ENCODE peak calls at places on chromosomes 12 and 14, in seven cellular contexts. V is fibroblast of the aortic adventitia, B is AG04449, X is psoas muscle, F is lower leg skin, K is cardiac fibroblast, Q is brain microvascular endothelial cell. N is an unnamed sample.
A peak's percentile ranks its signal among the peaks of the same experiment; 100 is the strongest.

GRCh38 chr14:53496668-53497067 is 343.5 kb upstream of the DDHD1 start:
- DNase-seq in V (no peak), B (no peak), X (no peak), F (no peak), K (no peak), Q (no peak), N (no peak)

GRCh38 chr12:115261691-115262398 is 577.9 kb upstream of the TBX3 start:
- DNase-seq in V (peak; percentile 21), B (no peak), X (no peak), F (no peak), K (peak; percentile 13), Q (no peak), N (peak; percentile 58)

GRCh38 chr12:130041983-130042812 is 120.1 kb upstream of the FZD10 start:
- DNase-seq in V (no peak), B (no peak), X (peak; percentile 68), F (peak; percentile 89), K (no peak), Q (peak; percentile 2), N (no peak)

GRCh38 chr12:71164877-71165197 is 7.0 kb upstream of the TSPAN8 start:
- DNase-seq in V (no peak), B (no peak), X (no peak), F (no peak), K (no peak), Q (no peak), N (no peak)

GRCh38 chr12:69932154-69932553 is 107.1 kb downstream of the MYRFL start:
- DNase-seq in V (no peak), B (no peak), X (no peak), F (no peak), K (no peak), Q (no peak), N (no peak)

GRCh38 chr12:94718114-94718513 is 67.8 kb upstream of the TMCC3 start:
- DNase-seq in V (no peak), B (no peak), X (no peak), F (no peak), K (no peak), Q (no peak), N (peak; percentile 12)

GRCh38 chr12:131388164-131388795 is 322.6 kb upstream of the SFSWAP start:
- DNase-seq in V (no peak), B (no peak), X (no peak), F (no peak), K (no peak), Q (no peak), N (no peak)

GRCh38 chr14:23939607-23940326 is 13.8 kb upstream of the DHRS4 start:
- DNase-seq in V (no peak), B (no peak), X (no peak), F (no peak), K (no peak), Q (no peak), N (no peak)

GRCh38 chr14:92624764-92625163 is 111.2 kb downstream of the RIN3 start:
- DNase-seq in V (no peak), B (no peak), X (no peak), F (no peak), K (no peak), Q (peak; percentile 52), N (peak; percentile 15)

GRCh38 chr12:1630081-1630826 is 1.2 kb downstream of the WNT5B start:
- DNase-seq in V (no peak), B (no peak), X (peak; percentile 68), F (peak; percentile 89), K (peak; percentile 40), Q (no peak), N (peak; percentile 71)

GRCh38 chr12:105382771-105383632 is 52.5 kb downstream of the C12orf75 start:
- DNase-seq in V (peak; percentile 91), B (peak; percentile 21), X (no peak), F (no peak), K (peak; percentile 82), Q (peak; percentile 63), N (peak; percentile 91)

GRCh38 chr12:57169046-57169795 is 21.8 kb upstream of the LRP1-AS start:
- DNase-seq in V (no peak), B (no peak), X (no peak), F (no peak), K (no peak), Q (no peak), N (no peak)

GRCh38 chr14:104357689-104358527 is 219.5 kb downstream of the KIF26A start:
- DNase-seq in V (no peak), B (no peak), X (peak; percentile 40), F (peak; percentile 65), K (no peak), Q (no peak), N (no peak)

GRCh38 chr12:118109088-118109487 is 5.3 kb upstream of the VSIG10 start:
- DNase-seq in V (no peak), B (no peak), X (no peak), F (no peak), K (no peak), Q (no peak), N (peak; percentile 7)

GRCh38 chr12:104805186-104805585 is 152.9 kb downstream of the SLC41A2 start:
- DNase-seq in V (peak; percentile 69), B (peak; percentile 29), X (no peak), F (no peak), K (peak; percentile 42), Q (peak; percentile 81), N (peak; percentile 33)

GRCh38 chr12:104704224-104704623 is 247.5 kb downstream of the CHST11 start:
- DNase-seq in V (no peak), B (no peak), X (no peak), F (no peak), K (no peak), Q (no peak), N (no peak)

GRCh38 chr14:103126873-103127304 is 3.6 kb downstream of the TNFAIP2 start:
- DNase-seq in V (no peak), B (no peak), X (peak; percentile 85), F (no peak), K (peak; percentile 27), Q (no peak), N (peak; percentile 42)
- TF ChIP-seq CTCF in V (no peak), B (no peak), X (peak; percentile 40), F (no peak), K (no peak), Q (no peak), N (no peak)

DNA sequence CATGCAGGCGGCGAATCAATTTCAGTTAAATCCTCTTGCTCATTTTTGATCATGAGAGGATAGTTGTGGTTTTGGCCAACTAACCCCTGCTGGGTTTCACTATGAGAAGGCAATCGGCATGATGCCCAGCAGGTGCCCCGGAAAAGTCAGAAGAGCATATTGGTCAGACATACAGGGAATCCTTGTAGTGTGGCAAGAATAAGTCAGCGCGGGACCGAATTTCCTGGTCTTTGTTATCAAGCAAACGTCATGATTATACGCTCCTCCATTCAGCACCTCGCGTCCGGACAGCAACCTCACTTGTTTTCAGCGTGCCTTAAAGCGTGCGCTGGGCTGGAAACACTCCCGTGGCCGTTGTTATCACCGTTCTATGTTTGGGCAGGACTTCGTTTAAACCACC is 1.8 kb downstream of the TBC1D30 start:
- DNase-seq in V (peak; percentile 53), B (no peak), X (peak; percentile 53), F (no peak), K (peak; percentile 47), Q (peak; percentile 54), N (peak; percentile 74)
- H3K4me3 ChIP-seq in V (no peak overlapping the region), B (no peak overlapping the region), X (no peak overlapping the region), F (no peak overlapping the region), K (no peak overlapping the region), Q (no peak overlapping the region), N (no peak overlapping the region)

GRCh38 chr12:19575307-19576243 is 136.3 kb downstream of the AEBP2 start:
- DNase-seq in V (peak; percentile 75), B (peak; percentile 23), X (no peak), F (no peak), K (peak; percentile 82), Q (peak; percentile 72), N (peak; percentile 50)

GRCh38 chr12:19573866-19574265 is 134.6 kb downstream of the AEBP2 start:
- DNase-seq in V (no peak), B (no peak), X (no peak), F (no peak), K (no peak), Q (no peak), N (no peak)

GRCh38 chr12:19576421-19576925 is 137.2 kb downstream of the AEBP2 start:
- DNase-seq in V (no peak), B (no peak), X (no peak), F (no peak), K (no peak), Q (no peak), N (no peak)

GRCh38 chr12:19572920-19573558 is 133.7 kb downstream of the AEBP2 start:
- DNase-seq in V (peak; percentile 56), B (peak; percentile 12), X (no peak), F (no peak), K (peak; percentile 63), Q (peak; percentile 69), N (peak; percentile 20)

DNA sequence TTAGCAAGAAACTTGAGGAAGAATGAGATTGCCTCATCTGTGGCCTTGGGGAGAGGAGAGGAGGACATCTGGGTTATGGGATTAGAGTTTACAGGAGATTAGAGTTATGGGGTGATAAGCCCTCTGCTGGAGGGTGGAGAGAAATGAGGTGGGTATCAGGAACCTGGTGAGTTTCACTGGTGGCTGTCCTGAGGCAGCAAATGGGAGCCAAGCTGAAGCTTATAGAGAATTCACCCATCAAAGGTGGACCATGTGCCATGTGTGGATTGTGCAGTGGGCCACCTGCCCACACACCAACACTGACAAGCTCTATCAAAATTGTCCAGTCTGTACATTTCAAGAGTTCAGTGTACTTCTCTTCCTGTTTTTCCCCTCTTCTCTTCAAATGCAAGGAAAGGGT is 135.3 kb downstream of the AEBP2 start:
- DNase-seq in V (no peak), B (no peak), X (no peak), F (no peak), K (no peak), Q (no peak), N (no peak)
- TF ChIP-seq CTCF in V (peak; percentile 19), B (no peak), X (no peak), F (no peak), K (no peak), Q (peak; percentile 38), N (no peak)

GRCh38 chr12:120830052-120830940 is 73.9 kb downstream of the SPPL3 start:
- DNase-seq in V (no peak), B (no peak), X (no peak), F (no peak), K (no peak), Q (no peak), N (no peak)

GRCh38 chr12:120833849-120834248 is 70.3 kb downstream of the SPPL3 start:
- DNase-seq in V (peak; percentile 22), B (no peak), X (no peak), F (no peak), K (no peak), Q (no peak), N (peak; percentile 55)

GRCh38 chr12:120832712-120833111 is 71.4 kb downstream of the SPPL3 start:
- DNase-seq in V (no peak), B (no peak), X (no peak), F (no peak), K (no peak), Q (no peak), N (no peak)

GRCh38 chr12:120834489-120835303 is 69.5 kb downstream of the SPPL3 start:
- DNase-seq in V (no peak), B (no peak), X (no peak), F (no peak), K (no peak), Q (no peak), N (no peak)

DNA sequence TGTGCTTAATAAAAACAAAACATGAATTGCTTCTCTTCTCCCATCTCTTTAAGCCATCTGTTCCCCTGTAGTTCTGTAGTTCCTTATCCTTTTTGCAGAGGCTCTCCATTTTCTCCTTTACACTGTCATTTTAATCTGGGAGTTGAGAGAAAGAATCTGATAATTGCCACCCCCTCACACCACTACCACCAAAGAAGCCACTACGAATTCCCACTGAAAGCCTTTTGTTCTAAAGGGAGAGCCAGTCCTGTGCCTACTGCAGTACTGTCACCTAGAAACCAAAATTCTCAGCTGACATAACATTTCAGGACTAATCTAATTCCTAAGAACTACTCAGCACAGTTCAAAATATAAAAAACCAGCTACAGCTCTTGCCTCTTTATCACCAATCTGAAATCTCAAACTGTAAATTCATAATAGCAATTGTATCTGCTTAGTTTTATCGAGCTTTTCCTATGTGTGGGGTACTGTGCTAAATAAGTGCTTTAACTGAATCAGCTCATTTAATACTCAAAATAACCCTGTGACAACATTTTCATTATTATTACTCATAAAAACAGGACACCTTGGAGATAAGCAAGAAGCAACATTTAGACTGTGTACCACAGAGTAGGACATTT is 72.4 kb downstream of the SPPL3 start:
- DNase-seq in V (no peak), B (no peak), X (no peak), F (no peak), K (no peak), Q (no peak), N (no peak)
- H3K4me3 ChIP-seq in V (no peak overlapping the region), B (no peak overlapping the region), X (no peak overlapping the region), F (no peak overlapping the region), K (no peak overlapping the region), Q (no peak overlapping the region), N (no peak overlapping the region)